ENCODE peak calls at places on chromosomes 12 and 14, in eight cellular contexts. T, Z, I, J, P, Q, Y and X are unnamed samples.

GRCh38 chr14:105925615-105926414 is 399.4 kb downstream of the TMEM121 start:
- DNase-seq in Q (no peak), P (peak; percentile 31), Z (no peak), I (no peak), T (no peak), Y (no peak), J (no peak), X (no peak)

GRCh38 chr14:91186515-91187066 is 57.9 kb downstream of the GPR68 start:
- DNase-seq in Q (no peak), Z (peak; percentile 55), T (no peak), J (peak; percentile 47), P (no peak), Y (no peak), I (no peak), X (no peak)

GRCh38 chr14:106200539-106201310 is 674.3 kb downstream of the TMEM121 start:
- DNase-seq in P (no peak), T (no peak), Z (no peak), Q (no peak), Y (no peak), J (no peak), I (no peak), X (no peak)

GRCh38 chr12:59600174-59600573 is 4.3 kb downstream of the SLC16A7 start:
- DNase-seq in T (no peak), Q (no peak), P (no peak), Y (no peak), I (no peak), Z (peak; percentile 60), J (peak; percentile 59), X (no peak)

GRCh38 chr12:115574831-115575230 is 702.7 kb downstream of the MED13L start:
- DNase-seq in J (no peak), T (no peak), I (no peak), P (no peak), Q (no peak), Z (no peak), Y (no peak), X (no peak)

GRCh38 chr14:90642239-90642717 is 174.0 kb downstream of the TTC7B start:
- DNase-seq in P (no peak), Z (no peak), Y (no peak), T (peak; percentile 31), J (peak; percentile 19), I (no peak), Q (no peak), X (no peak)

GRCh38 chr12:98828802-98829600 is 183.9 kb downstream of the APAF1 start:
- DNase-seq in T (no peak), J (no peak), P (no peak), Y (no peak), Z (no peak), Q (no peak), I (no peak), X (no peak)

GRCh38 chr14:101514136-101514535 is 47.2 kb upstream of the DIO3 start:
- DNase-seq in Q (no peak), T (no peak), Y (no peak), P (no peak), Z (no peak), I (no peak), J (no peak), X (no peak)

GRCh38 chr12:49296034-49296835 is 1.3 kb downstream of the PRPH start:
- DNase-seq in J (no peak), I (peak; percentile 92), Y (no peak), P (no peak), Q (peak; percentile 70), Z (no peak), T (peak; percentile 84), X (peak; percentile 92)

GRCh38 chr12:80791863-80792262 is 75.2 kb downstream of the MYF5 start:
- DNase-seq in Q (no peak), I (no peak), J (no peak), Y (no peak), Z (no peak), T (no peak), P (no peak), X (no peak)

GRCh38 chr12:132414634-132415340 is 75.2 kb upstream of the FBRSL1 start:
- DNase-seq in I (peak; percentile 94), Z (peak; percentile 60), P (peak; percentile 78), T (peak; percentile 87), J (peak; percentile 75), Y (peak; percentile 94), Q (peak; percentile 83), X (peak; percentile 95)

GRCh38 chr12:117481470-117481869 is 120.0 kb upstream of the NOS1 start:
- DNase-seq in Z (no peak), J (no peak), P (no peak), Y (no peak), Q (no peak), I (no peak), T (no peak), X (no peak)

GRCh38 chr14:81423504-81423903 is 23.4 kb upstream of the STON2 start:
- DNase-seq in Q (no peak), T (no peak), I (no peak), P (no peak), Y (no peak), J (no peak), Z (no peak), X (no peak)

GRCh38 chr12:6226002-6226700 is 26.0 kb downstream of the CD9 start:
- DNase-seq in Y (no peak), Q (peak; percentile 70), P (no peak), J (peak; percentile 76), T (no peak), Z (no peak), I (no peak), X (no peak)

GRCh38 chr12:2959194-2959507 is at the start of gene TEAD4:
- DNase-seq in P (no peak), J (peak; percentile 74), I (peak; percentile 84), Z (peak; percentile 77), Y (peak; percentile 91), Q (peak; percentile 89), T (peak; percentile 91), X (peak; percentile 87)

GRCh38 chr12:95763809-95764253 is 26.7 kb downstream of the NTN4 start:
- DNase-seq in I (no peak), T (no peak), J (peak; percentile 97), P (no peak), Z (peak; percentile 83), Y (no peak), Q (peak; percentile 92), X (no peak)

GRCh38 chr12:39919790-39920189 is 186.1 kb downstream of the SLC2A13 start:
- DNase-seq in Y (no peak), Q (no peak), I (no peak), P (no peak), Z (no peak), J (no peak), T (no peak), X (no peak)

GRCh38 chr12:74689071-74689655 is 151.5 kb downstream of the ATXN7L3B start:
- DNase-seq in J (peak; percentile 79), Y (no peak), I (no peak), P (no peak), T (no peak), Q (peak; percentile 19), Z (peak; percentile 27), X (no peak)

GRCh38 chr12:24280085-24280842 is 330.8 kb upstream of the SOX5 start:
- DNase-seq in I (no peak), P (no peak), Z (no peak), J (no peak), Q (no peak), T (no peak), Y (no peak), X (no peak)

GRCh38 chr12:91326043-91327027 is 143.7 kb upstream of the DCN start:
- DNase-seq in T (peak; percentile 21), J (peak; percentile 83), Q (peak; percentile 43), P (no peak), Z (peak; percentile 48), Y (no peak), I (peak; percentile 25), X (peak; percentile 28)

GRCh38 chr12:94941440-94941862 is 62.0 kb downstream of the NDUFA12 start:
- DNase-seq in I (peak; percentile 20), Z (peak; percentile 77), T (no peak), P (no peak), J (peak; percentile 98), Q (peak; percentile 82), Y (no peak), X (peak; percentile 18)

GRCh38 chr12:103100226-103100866 is 142.9 kb downstream of the ASCL1 start:
- DNase-seq in I (no peak), Z (no peak), J (no peak), Y (no peak), P (no peak), Q (no peak), T (no peak), X (no peak)

DNA sequence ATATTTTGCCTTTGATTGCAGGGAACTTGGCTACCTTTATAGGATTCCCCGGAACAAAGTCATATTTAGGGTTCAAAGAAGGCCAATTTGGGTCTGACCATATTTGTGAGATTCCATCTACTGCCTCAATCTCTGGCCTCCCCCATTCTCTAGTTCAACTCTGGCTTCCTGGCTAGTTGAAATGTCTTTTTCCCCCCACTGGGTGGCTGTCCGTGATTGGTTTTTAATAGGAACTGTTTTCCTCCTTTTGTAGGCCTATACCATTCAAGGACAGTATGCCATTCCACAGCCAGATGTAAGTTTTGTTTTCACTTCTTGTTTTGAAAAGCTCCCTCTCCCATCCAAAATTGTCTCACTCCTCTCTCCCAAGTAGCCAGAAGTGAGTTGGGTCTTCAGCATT is 13.8 kb downstream of the PCBP2 start:
- DNase-seq in Z (no peak), T (no peak), Y (no peak), J (no peak), I (no peak), Q (no peak), P (no peak), X (no peak)
- TF ChIP-seq CTCF in Z (no peak), T (no peak), Y (no peak), J (no peak), I (no peak), Q (no peak), P (no peak), X (no peak)

GRCh38 chr12:47382305-47382704 is 302.5 kb upstream of the AMIGO2 start:
- DNase-seq in Y (no peak), Z (no peak), P (no peak), I (no peak), J (no peak), T (no peak), Q (no peak), X (no peak)
- TF ChIP-seq CTCF in Y (no peak), Z (no peak), P (no peak), I (no peak), J (no peak), T (no peak), Q (no peak), X (no peak)

GRCh38 chr12:108241961-108242360 is 97.2 kb downstream of the CMKLR1 start:
- DNase-seq in Q (no peak), Y (no peak), J (no peak), Z (no peak), I (no peak), T (no peak), P (no peak), X (no peak)
- TF ChIP-seq CTCF in Q (no peak), Y (no peak), J (no peak), Z (no peak), I (no peak), T (no peak), P (no peak), X (no peak)

DNA sequence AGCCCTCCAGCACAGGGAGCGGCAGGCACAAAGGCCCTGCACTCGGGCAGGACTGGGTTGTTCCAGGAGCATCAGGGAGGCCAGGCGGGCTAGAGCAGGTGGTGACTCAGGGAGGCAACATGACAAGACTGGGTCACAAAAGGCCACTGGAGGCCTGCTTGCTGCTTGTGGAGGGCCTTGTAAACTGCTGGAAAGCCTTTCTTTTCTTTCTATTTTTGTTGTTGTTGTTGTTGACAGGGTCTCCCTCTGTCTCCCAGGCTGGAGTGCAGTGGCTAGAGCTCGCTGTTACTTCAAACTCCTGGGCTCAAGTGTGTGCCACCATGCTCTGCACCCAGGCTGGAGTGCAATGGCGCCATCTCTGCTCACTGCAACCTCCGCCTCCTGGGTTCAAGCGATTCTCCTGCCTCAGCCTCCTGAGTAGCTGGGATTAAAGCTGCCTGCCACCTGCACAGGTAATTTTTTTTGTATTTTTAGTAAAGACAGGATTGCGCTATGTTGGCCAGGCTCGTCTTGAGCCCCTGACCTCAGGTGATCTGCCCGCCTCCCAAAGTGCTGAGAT is 11.8 kb upstream of the RCOR1 start:
- DNase-seq in T (no peak), J (peak; percentile 18), P (no peak), Q (no peak), Z (peak; percentile 44), Y (no peak), I (no peak), X (no peak)
- TF ChIP-seq CTCF in T (no peak), J (no peak), P (no peak), Q (no peak), Z (no peak), Y (no peak), I (no peak), X (no peak)